ENCODE peak calls at places on chromosome 1, in five cellular contexts. One of them, this sample, is unnamed.

GRCh38 chr1:201826830-201827229 is 2.1 kb upstream of the IPO9 start:
- DNase-seq in activated T-cell treated with anti-CD3 and anti-CD28 coated beads for 48 hours: no peak
- DNase-seq in heart right ventricle: no peak
- DNase-seq in activated T-helper 9 cell treated with anti-CD3 and anti-CD28 coated beads, Interleukin-2, amount 50 U/mL, for 16 hours: no peak
- DNase-seq in mammary epithelial cell: peak; percentile 14
- DNase-seq in this sample: no peak

GRCh38 chr1:145891143-145891542 is 5.5 kb upstream of the ANKRD35 start:
- DNase-seq in activated T-cell treated with anti-CD3 and anti-CD28 coated beads for 48 hours: no peak
- DNase-seq in heart right ventricle: no peak
- DNase-seq in activated T-helper 9 cell treated with anti-CD3 and anti-CD28 coated beads, Interleukin-2, amount 50 U/mL, for 16 hours: no peak
- DNase-seq in mammary epithelial cell: peak; percentile 72
- DNase-seq in this sample: no peak

GRCh38 chr1:93979718-93980319 is 70.6 kb upstream of the GCLM start:
- DNase-seq in activated T-cell treated with anti-CD3 and anti-CD28 coated beads for 48 hours: no peak
- DNase-seq in heart right ventricle: no peak
- DNase-seq in activated T-helper 9 cell treated with anti-CD3 and anti-CD28 coated beads, Interleukin-2, amount 50 U/mL, for 16 hours: no peak
- DNase-seq in mammary epithelial cell: no peak
- DNase-seq in this sample: no peak

GRCh38 chr1:100296140-100296539 is 30.1 kb downstream of the RTCA start:
- DNase-seq in activated T-cell treated with anti-CD3 and anti-CD28 coated beads for 48 hours: no peak
- DNase-seq in heart right ventricle: no peak
- DNase-seq in activated T-helper 9 cell treated with anti-CD3 and anti-CD28 coated beads, Interleukin-2, amount 50 U/mL, for 16 hours: no peak
- DNase-seq in mammary epithelial cell: no peak
- DNase-seq in this sample: no peak

GRCh38 chr1:155005076-155005971 is 2.7 kb downstream of the ZBTB7B start:
- DNase-seq in activated T-cell treated with anti-CD3 and anti-CD28 coated beads for 48 hours: no peak
- DNase-seq in heart right ventricle: peak; percentile 69
- DNase-seq in activated T-helper 9 cell treated with anti-CD3 and anti-CD28 coated beads, Interleukin-2, amount 50 U/mL, for 16 hours: no peak
- DNase-seq in mammary epithelial cell: no peak
- DNase-seq in this sample: no peak

GRCh38 chr1:89888480-89889335 is 67.9 kb downstream of the LRRC8D start:
- DNase-seq in activated T-cell treated with anti-CD3 and anti-CD28 coated beads for 48 hours: no peak
- DNase-seq in heart right ventricle: no peak
- DNase-seq in activated T-helper 9 cell treated with anti-CD3 and anti-CD28 coated beads, Interleukin-2, amount 50 U/mL, for 16 hours: no peak
- DNase-seq in mammary epithelial cell: no peak
- DNase-seq in this sample: no peak

GRCh38 chr1:117534995-117535467 is 70.8 kb upstream of the TENT5C start:
- DNase-seq in activated T-cell treated with anti-CD3 and anti-CD28 coated beads for 48 hours: no peak
- DNase-seq in heart right ventricle: no peak
- DNase-seq in activated T-helper 9 cell treated with anti-CD3 and anti-CD28 coated beads, Interleukin-2, amount 50 U/mL, for 16 hours: no peak
- DNase-seq in mammary epithelial cell: peak; percentile 51
- DNase-seq in this sample: peak; percentile 52

GRCh38 chr1:11013160-11013531 is 692 bp downstream of the TARDBP start:
- DNase-seq in activated T-cell treated with anti-CD3 and anti-CD28 coated beads for 48 hours: no peak
- DNase-seq in heart right ventricle: no peak
- DNase-seq in activated T-helper 9 cell treated with anti-CD3 and anti-CD28 coated beads, Interleukin-2, amount 50 U/mL, for 16 hours: no peak
- DNase-seq in mammary epithelial cell: peak; percentile 62
- DNase-seq in this sample: no peak

GRCh38 chr1:99784809-99785255 is 18.4 kb upstream of the FRRS1 start:
- DNase-seq in activated T-cell treated with anti-CD3 and anti-CD28 coated beads for 48 hours: no peak
- DNase-seq in heart right ventricle: no peak
- DNase-seq in activated T-helper 9 cell treated with anti-CD3 and anti-CD28 coated beads, Interleukin-2, amount 50 U/mL, for 16 hours: no peak
- DNase-seq in mammary epithelial cell: no peak
- DNase-seq in this sample: no peak